ENCODE peak calls at places on chromosomes 13 and 19, in six cellular contexts. Y is spleen; G is effector memory CD4-positive, alpha-beta T cell; Q is heart left ventricle; J is endodermal cell; V is CD8-positive, alpha-beta T cell. W is an unnamed sample. For H3K4me1, the result is how much of the 10 kb centered on the place peaks cover.

GRCh38 chr19:47713046-47714021 is at the start of gene EHD2:
- DNase-seq in Y (peak), G (no peak), Q (peak), J (peak), V (no peak), W (peak)

GRCh38 chr13:82506805-82507404 is 1375.4 kb downstream of the SLITRK1 start:
- DNase-seq in Y (no peak), G (no peak), Q (no peak), J (no peak), V (no peak), W (no peak)

GRCh38 chr19:1016647-1017114 is 4.2 kb downstream of the TMEM259 start:
- DNase-seq in Y (peak), G (no peak), Q (no peak), J (no peak), V (no peak), W (no peak)

GRCh38 chr19:18203408-18203862 is 407 bp downstream of the RAB3A start:
- DNase-seq in Y (peak), G (no peak), Q (no peak), J (no peak), V (no peak), W (no peak)

GRCh38 chr19:6103894-6104293 is 6.4 kb downstream of the RFX2 start:
- DNase-seq in Y (no peak), G (no peak), Q (no peak), J (no peak), V (no peak), W (no peak)

GRCh38 chr19:46296722-46297431 is at the start of gene HIF3A:
- DNase-seq in Y (peak), G (no peak), Q (peak), J (peak), V (no peak), W (peak)

GRCh38 chr19:2309734-2310362 is 1.9 kb upstream of the LINGO3 start:
- DNase-seq in Y (no peak), G (no peak), Q (no peak), J (no peak), V (no peak), W (no peak)

GRCh38 chr19:19546751-19547162 is 8.7 kb downstream of the CILP2 start:
- DNase-seq in Y (no peak), G (no peak), Q (no peak), J (no peak), V (no peak), W (no peak)

GRCh38 chr19:31674503-31675186 is 325.4 kb upstream of the TSHZ3 start:
- DNase-seq in Y (no peak), G (no peak), Q (no peak), J (no peak), V (no peak), W (no peak)

GRCh38 chr13:107866666-107867623 is 348.4 kb downstream of the LIG4 start:
- DNase-seq in Y (no peak), G (no peak), Q (no peak), J (peak), V (no peak), W (no peak)

GRCh38 chr19:17711851-17712250 is 7.4 kb upstream of the MAP1S start:
- DNase-seq in Y (no peak), G (no peak), Q (no peak), J (no peak), V (no peak), W (no peak)

GRCh38 chr19:5172859-5173577 is 167.6 kb downstream of the PTPRS start:
- DNase-seq in Y (no peak), G (no peak), Q (peak), J (no peak), V (no peak), W (no peak)

GRCh38 chr13:43019811-43020210 is 3.6 kb upstream of the DNAJC15 start:
- DNase-seq in Y (no peak), G (no peak), Q (no peak), J (no peak), V (no peak), W (no peak)

GRCh38 chr13:39129253-39129652 is 91.0 kb downstream of the NHLRC3 start:
- DNase-seq in Y (no peak), G (no peak), Q (no peak), J (no peak), V (no peak), W (no peak)

GRCh38 chr19:16376649-16377048 is 52.0 kb downstream of the KLF2 start:
- DNase-seq in Y (peak), G (no peak), Q (no peak), J (peak), V (no peak), W (no peak)

GRCh38 chr19:16375157-16375935 is 50.7 kb downstream of the KLF2 start:
- DNase-seq in Y (peak), G (no peak), Q (peak), J (no peak), V (no peak), W (no peak)

GRCh38 chr19:16377521-16377920 is 52.9 kb downstream of the KLF2 start:
- DNase-seq in Y (peak), G (no peak), Q (no peak), J (no peak), V (no peak), W (no peak)

GRCh38 chr19:16375936-16376185 is 51.2 kb downstream of the KLF2 start:
- DNase-seq in Y (peak), G (no peak), Q (no peak), J (no peak), V (no peak), W (no peak)

DNA sequence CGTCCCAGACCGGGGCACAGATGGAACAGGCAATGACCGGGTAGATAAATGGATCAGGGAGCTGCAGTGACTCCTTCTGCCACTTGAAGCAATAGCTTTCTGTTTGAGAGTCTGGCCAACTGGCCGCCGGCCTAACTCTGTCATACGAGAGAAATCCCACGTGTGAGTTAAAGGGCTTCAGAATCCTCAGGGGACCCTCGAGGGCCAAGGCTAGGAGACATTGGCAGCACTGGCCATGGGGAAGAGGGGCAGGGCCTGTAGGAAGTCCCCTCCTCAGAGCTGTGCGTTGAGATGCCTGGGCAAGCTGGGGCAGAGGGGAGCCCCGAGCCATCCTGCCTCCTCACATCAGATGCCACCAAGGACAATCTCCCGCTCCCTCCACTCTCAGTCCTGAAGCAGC is 51.6 kb downstream of the KLF2 start:
- DNase-seq in Y (peak), G (no peak), Q (no peak), J (no peak), V (no peak), W (no peak)
- H3K4me1 ChIP-seq in Y (under half), G (half or more), Q (under half), J (under half), V (half or more), W (under half)

DNA sequence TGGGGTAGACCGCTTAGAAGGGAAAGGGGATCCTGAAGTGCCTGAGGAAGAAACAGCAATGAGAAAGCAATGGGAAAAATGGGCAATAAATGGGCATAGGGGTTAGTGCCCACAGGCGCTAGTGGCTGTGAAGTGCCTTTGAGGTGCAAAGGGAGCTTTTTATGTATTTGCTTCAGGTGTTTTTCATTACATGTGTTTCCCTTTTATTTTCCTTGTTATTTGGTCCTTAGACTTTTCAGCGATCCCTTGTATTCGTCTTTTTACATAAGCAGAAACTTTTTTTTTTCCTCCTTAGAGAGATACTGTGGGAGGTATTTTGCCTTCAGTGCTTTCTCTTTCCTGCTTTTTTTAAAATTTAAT is 19.6 kb downstream of the NFIX start:
- DNase-seq in Y (no peak), G (no peak), Q (no peak), J (no peak), V (no peak), W (no peak)
- H3K4me1 ChIP-seq in Y (under half), G (under half), Q (half or more), J (under half), V (under half), W (under half)

GRCh38 chr19:3503036-3503572 is 2.6 kb upstream of the DOHH start:
- DNase-seq in Y (no peak), G (no peak), Q (no peak), J (no peak), V (no peak), W (no peak)
- H3K4me1 ChIP-seq in Y (under half), G (under half), Q (under half), J (under half), V (under half), W (under half)

DNA sequence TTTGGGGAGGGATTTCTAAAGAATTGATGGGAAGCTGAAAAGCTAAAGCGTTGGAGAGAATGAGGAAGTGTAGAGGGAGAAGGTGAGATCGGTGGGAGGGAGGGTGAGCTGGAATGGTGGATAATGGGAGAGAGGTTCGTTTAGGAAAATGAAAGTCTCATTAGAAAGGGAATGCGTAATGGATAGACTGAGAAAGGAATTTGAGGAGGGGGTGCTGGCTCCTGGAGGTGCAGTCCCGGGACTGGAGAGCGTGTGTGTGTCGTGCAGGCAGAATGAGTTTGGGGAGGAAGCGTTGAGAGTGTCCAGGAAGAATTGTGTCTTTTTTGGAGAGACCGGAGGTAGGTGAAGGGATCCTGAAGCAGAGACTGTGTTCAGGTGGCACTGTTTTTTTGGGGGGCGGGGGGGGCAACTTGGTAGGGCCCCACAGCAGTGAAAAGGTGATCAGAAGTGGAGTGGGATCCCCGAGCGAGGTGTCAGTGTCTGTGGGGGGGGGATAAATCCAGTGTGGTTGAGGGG is 1.4 kb downstream of the ACTN4 start:
- DNase-seq in Y (no peak), G (no peak), Q (no peak), J (peak), V (no peak), W (no peak)
- H3K4me1 ChIP-seq in Y (under half), G (under half), Q (under half), J (under half), V (under half), W (under half)

W was measured in lung.